ENCODE peak calls at places on chromosomes 16 and 17, in eight cellular contexts. One of them, this sample, is unnamed.

GRCh38 chr17:19650826-19651225 is 2.3 kb downstream of the ALDH3A2 start:
- DNase-seq in fibroblast of lung: peak; percentile 37
- DNase-seq in pancreas: no peak
- DNase-seq in vagina: no peak
- DNase-seq in thyroid gland: no peak
- DNase-seq in esophagus squamous epithelium: no peak
- DNase-seq in OCI-LY7: no peak
- DNase-seq in IMR-90: peak; percentile 59
- DNase-seq in this sample: no peak

GRCh38 chr17:2961446-2961845 is 102.0 kb downstream of the OR1D5 start:
- DNase-seq in fibroblast of lung: no peak
- DNase-seq in pancreas: peak; percentile 2
- DNase-seq in vagina: no peak
- DNase-seq in thyroid gland: no peak
- DNase-seq in esophagus squamous epithelium: no peak
- DNase-seq in OCI-LY7: no peak
- DNase-seq in IMR-90: no peak
- DNase-seq in this sample: no peak

GRCh38 chr16:74998481-74999207 is at the start of gene ZNRF1:
- DNase-seq in fibroblast of lung: peak; percentile 90
- DNase-seq in pancreas: peak; percentile 76
- DNase-seq in vagina: peak; percentile 93
- DNase-seq in thyroid gland: peak; percentile 89
- DNase-seq in esophagus squamous epithelium: no peak
- DNase-seq in OCI-LY7: peak; percentile 84
- DNase-seq in IMR-90: peak; percentile 71
- DNase-seq in this sample: peak; percentile 88

GRCh38 chr16:68889508-68890150 is 46.3 kb downstream of the TANGO6 start:
- DNase-seq in fibroblast of lung: no peak
- DNase-seq in pancreas: no peak
- DNase-seq in vagina: no peak
- DNase-seq in thyroid gland: no peak
- DNase-seq in esophagus squamous epithelium: no peak
- DNase-seq in OCI-LY7: no peak
- DNase-seq in IMR-90: no peak
- DNase-seq in this sample: no peak

GRCh38 chr17:44541884-44542581 is 15.3 kb upstream of the FZD2 start:
- DNase-seq in fibroblast of lung: no peak
- DNase-seq in pancreas: no peak
- DNase-seq in vagina: no peak
- DNase-seq in thyroid gland: no peak
- DNase-seq in esophagus squamous epithelium: no peak
- DNase-seq in OCI-LY7: peak; percentile 30
- DNase-seq in IMR-90: no peak
- DNase-seq in this sample: no peak

GRCh38 chr16:25134306-25134705 is 22.8 kb downstream of the LCMT1 start:
- DNase-seq in fibroblast of lung: no peak
- DNase-seq in pancreas: no peak
- DNase-seq in vagina: no peak
- DNase-seq in thyroid gland: no peak
- DNase-seq in esophagus squamous epithelium: no peak
- DNase-seq in OCI-LY7: no peak
- DNase-seq in IMR-90: no peak
- DNase-seq in this sample: no peak

GRCh38 chr17:73359987-73360410 is 48.2 kb upstream of the CDC42EP4 start:
- DNase-seq in fibroblast of lung: no peak
- DNase-seq in pancreas: peak; percentile 80
- DNase-seq in vagina: no peak
- DNase-seq in thyroid gland: peak; percentile 96
- DNase-seq in esophagus squamous epithelium: no peak
- DNase-seq in OCI-LY7: no peak
- DNase-seq in IMR-90: no peak
- DNase-seq in this sample: peak; percentile 72

GRCh38 chr16:35557731-35558130 is 2098.3 kb downstream of the TP53TG3F start:
- DNase-seq in fibroblast of lung: no peak
- DNase-seq in pancreas: no peak
- DNase-seq in vagina: no peak
- DNase-seq in thyroid gland: no peak
- DNase-seq in esophagus squamous epithelium: no peak
- DNase-seq in OCI-LY7: no peak
- DNase-seq in IMR-90: no peak
- DNase-seq in this sample: no peak

GRCh38 chr17:82909322-82909904 is 69.6 kb upstream of the ZNF750 start:
- DNase-seq in fibroblast of lung: no peak
- DNase-seq in pancreas: peak; percentile 97
- DNase-seq in vagina: no peak
- DNase-seq in thyroid gland: no peak
- DNase-seq in esophagus squamous epithelium: no peak
- DNase-seq in OCI-LY7: no peak
- DNase-seq in IMR-90: no peak
- DNase-seq in this sample: no peak

GRCh38 chr17:62895650-62896301 is 70.3 kb upstream of the TANC2 start:
- DNase-seq in fibroblast of lung: no peak
- DNase-seq in pancreas: no peak
- DNase-seq in vagina: no peak
- DNase-seq in thyroid gland: no peak
- DNase-seq in esophagus squamous epithelium: no peak
- DNase-seq in OCI-LY7: no peak
- DNase-seq in IMR-90: peak; percentile 62
- DNase-seq in this sample: no peak

GRCh38 chr16:23482778-23483177 is 27.5 kb downstream of the GGA2 start:
- DNase-seq in fibroblast of lung: no peak
- DNase-seq in pancreas: no peak
- DNase-seq in vagina: no peak
- DNase-seq in thyroid gland: no peak
- DNase-seq in esophagus squamous epithelium: no peak
- DNase-seq in OCI-LY7: no peak
- DNase-seq in IMR-90: no peak
- DNase-seq in this sample: no peak

GRCh38 chr16:80045944-80046660 is 445.6 kb upstream of the MAF start:
- DNase-seq in fibroblast of lung: no peak
- DNase-seq in pancreas: no peak
- DNase-seq in vagina: no peak
- DNase-seq in thyroid gland: no peak
- DNase-seq in esophagus squamous epithelium: no peak
- DNase-seq in OCI-LY7: no peak
- DNase-seq in IMR-90: no peak
- DNase-seq in this sample: no peak

GRCh38 chr17:68053237-68054030 is 17.9 kb downstream of the KPNA2 start:
- DNase-seq in fibroblast of lung: peak; percentile 91
- DNase-seq in pancreas: no peak
- DNase-seq in vagina: peak; percentile 90
- DNase-seq in thyroid gland: no peak
- DNase-seq in esophagus squamous epithelium: no peak
- DNase-seq in OCI-LY7: no peak
- DNase-seq in IMR-90: peak; percentile 84
- DNase-seq in this sample: peak; percentile 60

GRCh38 chr17:76265624-76266243 is 586 bp downstream of the UBALD2 start:
- DNase-seq in fibroblast of lung: peak; percentile 47
- DNase-seq in pancreas: peak; percentile 72
- DNase-seq in vagina: no peak
- DNase-seq in thyroid gland: peak; percentile 65
- DNase-seq in esophagus squamous epithelium: no peak
- DNase-seq in OCI-LY7: peak; percentile 54
- DNase-seq in IMR-90: peak; percentile 30
- DNase-seq in this sample: peak; percentile 70

GRCh38 chr16:69276143-69277115 is 34.7 kb upstream of the VPS4A start:
- DNase-seq in fibroblast of lung: peak; percentile 99
- DNase-seq in pancreas: no peak
- DNase-seq in vagina: no peak
- DNase-seq in thyroid gland: peak; percentile 32
- DNase-seq in esophagus squamous epithelium: no peak
- DNase-seq in OCI-LY7: no peak
- DNase-seq in IMR-90: peak; percentile 98
- DNase-seq in this sample: peak; percentile 58

GRCh38 chr16:73365010-73365409 is 317.1 kb upstream of the ZFHX3 start:
- DNase-seq in fibroblast of lung: peak; percentile 39
- DNase-seq in pancreas: peak; percentile 22
- DNase-seq in vagina: no peak
- DNase-seq in thyroid gland: peak; percentile 77
- DNase-seq in esophagus squamous epithelium: no peak
- DNase-seq in OCI-LY7: no peak
- DNase-seq in IMR-90: peak; percentile 12
- DNase-seq in this sample: no peak

GRCh38 chr16:50597563-50598255 is 49.5 kb downstream of the NKD1 start:
- DNase-seq in fibroblast of lung: no peak
- DNase-seq in pancreas: no peak
- DNase-seq in vagina: no peak
- DNase-seq in thyroid gland: no peak
- DNase-seq in esophagus squamous epithelium: no peak
- DNase-seq in OCI-LY7: no peak
- DNase-seq in IMR-90: no peak
- DNase-seq in this sample: no peak

GRCh38 chr17:78263063-78263735 is 31.8 kb downstream of the TMEM235 start:
- DNase-seq in fibroblast of lung: no peak
- DNase-seq in pancreas: no peak
- DNase-seq in vagina: no peak
- DNase-seq in thyroid gland: no peak
- DNase-seq in esophagus squamous epithelium: no peak
- DNase-seq in OCI-LY7: no peak
- DNase-seq in IMR-90: no peak
- DNase-seq in this sample: peak; percentile 57

GRCh38 chr16:85704011-85704410 is 15.3 kb upstream of the GINS2 start:
- DNase-seq in fibroblast of lung: no peak
- DNase-seq in pancreas: no peak
- DNase-seq in vagina: no peak
- DNase-seq in thyroid gland: no peak
- DNase-seq in esophagus squamous epithelium: no peak
- DNase-seq in OCI-LY7: no peak
- DNase-seq in IMR-90: no peak
- DNase-seq in this sample: no peak

GRCh38 chr16:72369273-72369672 is 197.3 kb upstream of the PMFBP1 start:
- DNase-seq in fibroblast of lung: no peak
- DNase-seq in pancreas: no peak
- DNase-seq in vagina: no peak
- DNase-seq in thyroid gland: no peak
- DNase-seq in esophagus squamous epithelium: no peak
- DNase-seq in OCI-LY7: no peak
- DNase-seq in IMR-90: no peak
- DNase-seq in this sample: no peak

GRCh38 chr16:70337814-70338213 is 8.9 kb upstream of the DDX19A start:
- DNase-seq in fibroblast of lung: no peak
- DNase-seq in pancreas: no peak
- DNase-seq in vagina: no peak
- DNase-seq in thyroid gland: no peak
- DNase-seq in esophagus squamous epithelium: no peak
- DNase-seq in OCI-LY7: no peak
- DNase-seq in IMR-90: no peak
- DNase-seq in this sample: no peak

GRCh38 chr17:82391496-82392066 is 20.0 kb downstream of the UTS2R start:
- DNase-seq in fibroblast of lung: no peak
- DNase-seq in pancreas: no peak
- DNase-seq in vagina: no peak
- DNase-seq in thyroid gland: no peak
- DNase-seq in esophagus squamous epithelium: no peak
- DNase-seq in OCI-LY7: no peak
- DNase-seq in IMR-90: no peak
- DNase-seq in this sample: no peak

DNA sequence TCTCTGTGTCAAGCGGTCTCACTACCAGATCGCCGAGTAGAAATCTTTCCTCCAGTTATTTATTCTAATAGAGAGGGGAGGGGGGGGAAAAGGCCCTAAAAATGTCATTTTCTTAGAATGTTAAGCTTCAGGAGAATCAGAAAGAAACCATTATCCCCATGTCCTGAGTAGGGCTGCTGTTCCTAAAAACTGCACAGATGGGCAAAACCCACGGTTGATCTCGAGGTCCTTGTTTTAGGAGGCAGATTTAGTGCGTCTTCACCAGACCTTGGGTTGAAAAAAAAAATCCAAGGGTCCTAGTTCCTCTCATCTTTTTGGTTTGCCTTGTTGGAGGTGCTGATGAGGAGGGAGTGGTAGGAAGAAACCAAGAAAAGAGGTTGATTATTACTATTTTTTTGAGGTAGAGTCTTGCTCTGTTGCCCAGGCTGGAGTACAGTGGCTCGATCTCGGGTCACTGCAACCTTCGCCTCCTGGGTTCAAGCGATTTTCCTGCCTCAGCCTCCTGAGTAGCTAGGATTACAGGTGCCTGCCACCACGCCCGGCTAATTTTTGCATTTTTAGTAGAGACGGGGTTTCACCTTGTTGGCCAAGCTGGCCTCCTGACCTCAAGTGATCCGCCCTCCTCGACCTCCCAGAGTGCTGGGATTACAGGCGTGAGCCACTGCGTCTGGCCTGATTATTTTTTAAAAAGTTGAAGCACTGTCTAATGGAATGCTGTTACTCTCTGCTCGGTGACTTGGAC is 1.4 kb downstream of the CBFB start:
- DNase-seq in fibroblast of lung: no peak
- DNase-seq in pancreas: no peak
- DNase-seq in vagina: no peak
- DNase-seq in thyroid gland: no peak
- DNase-seq in esophagus squamous epithelium: no peak
- DNase-seq in OCI-LY7: peak; percentile 12
- DNase-seq in IMR-90: no peak
- DNase-seq in this sample: no peak
- H3K4me3 ChIP-seq in fibroblast of lung: peak overlapping the region; percentile 58
- H3K4me3 ChIP-seq in pancreas: peak overlapping the region; percentile 78
- H3K4me3 ChIP-seq in vagina: peak overlapping the region; percentile 85
- H3K4me3 ChIP-seq in thyroid gland: peak overlapping the region; percentile 76
- H3K4me3 ChIP-seq in esophagus squamous epithelium: peak overlapping the region; percentile 78
- H3K4me3 ChIP-seq in OCI-LY7: peak overlapping the region; percentile 90
- H3K4me3 ChIP-seq in IMR-90: peak overlapping the region; percentile 85
- H3K4me3 ChIP-seq in this sample: peak overlapping the region; percentile 99

GRCh38 chr17:58541249-58541648 is 26.8 kb upstream of the MTMR4 start:
- DNase-seq in fibroblast of lung: no peak
- DNase-seq in pancreas: no peak
- DNase-seq in vagina: peak; percentile 65
- DNase-seq in thyroid gland: no peak
- DNase-seq in esophagus squamous epithelium: no peak
- DNase-seq in OCI-LY7: peak; percentile 56
- DNase-seq in IMR-90: no peak
- DNase-seq in this sample: no peak
- TF ChIP-seq CTCF in fibroblast of lung: peak; percentile 19
- TF ChIP-seq CTCF in pancreas: no peak
- TF ChIP-seq CTCF in vagina: no peak
- TF ChIP-seq CTCF in thyroid gland: no peak
- TF ChIP-seq CTCF in esophagus squamous epithelium: no peak
- TF ChIP-seq CTCF in OCI-LY7: peak; percentile 75
- TF ChIP-seq CTCF in IMR-90: peak; percentile 13
- TF ChIP-seq CTCF in this sample: peak; percentile 30

GRCh38 chr16:82440336-82440735 is 186.4 kb upstream of the CDH13 start:
- DNase-seq in fibroblast of lung: no peak
- DNase-seq in pancreas: no peak
- DNase-seq in vagina: no peak
- DNase-seq in thyroid gland: no peak
- DNase-seq in esophagus squamous epithelium: no peak
- DNase-seq in OCI-LY7: no peak
- DNase-seq in IMR-90: no peak
- DNase-seq in this sample: no peak
- H3K27ac ChIP-seq in fibroblast of lung: no peak overlapping the region
- H3K27ac ChIP-seq in pancreas: no peak overlapping the region
- H3K27ac ChIP-seq in vagina: no peak overlapping the region
- H3K27ac ChIP-seq in thyroid gland: no peak overlapping the region
- H3K27ac ChIP-seq in esophagus squamous epithelium: no peak overlapping the region
- H3K27ac ChIP-seq in OCI-LY7: no peak overlapping the region
- H3K27ac ChIP-seq in IMR-90: no peak overlapping the region
- H3K27ac ChIP-seq in this sample: no peak overlapping the region

DNA sequence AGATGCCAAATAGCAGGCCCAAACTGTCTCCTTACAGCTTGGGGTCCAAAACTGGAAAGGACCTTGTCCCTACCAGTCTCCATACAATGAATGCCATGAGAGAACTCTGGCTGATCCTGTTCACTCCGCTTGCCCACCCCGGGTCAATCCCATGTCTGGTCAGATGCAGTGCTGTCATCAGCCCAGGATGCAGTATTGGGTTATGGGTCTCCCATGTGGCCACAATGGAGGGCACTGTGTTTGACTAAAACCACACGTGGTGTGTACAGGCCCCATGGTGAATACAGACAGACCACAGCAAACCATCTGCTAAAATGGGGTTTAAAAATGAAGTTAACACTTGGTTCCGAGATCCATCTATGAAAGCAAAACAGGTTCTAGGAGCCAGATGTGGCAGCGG is 20.4 kb downstream of the TRIM16 start:
- DNase-seq in fibroblast of lung: no peak
- DNase-seq in pancreas: no peak
- DNase-seq in vagina: no peak
- DNase-seq in thyroid gland: no peak
- DNase-seq in esophagus squamous epithelium: no peak
- DNase-seq in OCI-LY7: no peak
- DNase-seq in IMR-90: no peak
- DNase-seq in this sample: no peak
- H3K4me3 ChIP-seq in fibroblast of lung: no peak overlapping the region
- H3K4me3 ChIP-seq in pancreas: no peak overlapping the region
- H3K4me3 ChIP-seq in vagina: no peak overlapping the region
- H3K4me3 ChIP-seq in thyroid gland: no peak overlapping the region
- H3K4me3 ChIP-seq in esophagus squamous epithelium: no peak overlapping the region
- H3K4me3 ChIP-seq in OCI-LY7: no peak overlapping the region
- H3K4me3 ChIP-seq in IMR-90: no peak overlapping the region
- H3K4me3 ChIP-seq in this sample: no peak overlapping the region

This sample was measured in left ventricle myocardium inferior.